ENCODE peak calls at places on chromosomes 7 and 10, in nine cellular contexts. T is fibroblast of mammary gland; G is body of pancreas; Z is activated CD4-positive, CD25-positive, alpha-beta regulatory T cell; I is smooth muscle cell of the brain vasculature; W is memory B cell; O is astrocyte of the hippocampus; L is Calu3; Y is effector CD4-positive, alpha-beta T cell. E is an unnamed sample.

GRCh38 chr7:101031082-101031481 is 11.2 kb downstream of the MUC17 start:
- DNase-seq in T (no peak), G (peak), Z (no peak), I (no peak), W (no peak), O (no peak), L (no peak), Y (no peak), E (no peak)

GRCh38 chr7:47087866-47088265 is 494.0 kb downstream of the TNS3 start:
- DNase-seq in T (peak), G (no peak), Z (no peak), I (no peak), W (no peak), O (peak), L (no peak), Y (no peak), E (no peak)

GRCh38 chr7:103573479-103574058 is 127.6 kb upstream of the SLC26A5 start:
- DNase-seq in T (peak), G (no peak), Z (no peak), I (peak), W (peak), O (peak), L (no peak), Y (no peak), E (no peak)

GRCh38 chr10:5400843-5401242 is 3.8 kb downstream of the TUBAL3 start:
- DNase-seq in T (no peak), G (no peak), Z (no peak), I (no peak), W (no peak), O (no peak), L (no peak), Y (no peak), E (no peak)

GRCh38 chr7:141231018-141231792 is 157.3 kb downstream of the TMEM178B start:
- DNase-seq in T (peak), G (peak), Z (no peak), I (peak), W (no peak), O (peak), L (peak), Y (no peak), E (no peak)

GRCh38 chr10:79244841-79245504 is 102.3 kb upstream of the PPIF start:
- DNase-seq in T (no peak), G (no peak), Z (no peak), I (no peak), W (peak), O (no peak), L (no peak), Y (no peak), E (no peak)

GRCh38 chr10:132783865-132784581 is 1.9 kb downstream of the NKX6-2 start:
- DNase-seq in T (no peak), G (no peak), Z (no peak), I (no peak), W (no peak), O (peak), L (no peak), Y (no peak), E (no peak)

GRCh38 chr7:15925608-15926007 is 239.1 kb upstream of the MEOX2 start:
- DNase-seq in T (no peak), G (no peak), Z (no peak), I (no peak), W (no peak), O (no peak), L (no peak), Y (no peak), E (no peak)

GRCh38 chr10:4941540-4942330 is 21.5 kb upstream of the AKR1C1 start:
- DNase-seq in T (peak), G (peak), Z (no peak), I (no peak), W (no peak), O (no peak), L (no peak), Y (no peak), E (no peak)

GRCh38 chr10:34280599-34281374 is 534.3 kb downstream of the PARD3 start:
- DNase-seq in T (peak), G (no peak), Z (no peak), I (peak), W (no peak), O (peak), L (no peak), Y (no peak), E (no peak)

GRCh38 chr7:139777948-139778841 is at the start of gene HIPK2:
- DNase-seq in T (peak), G (peak), Z (peak), I (no peak), W (peak), O (peak), L (peak), Y (peak), E (peak)

GRCh38 chr10:1600861-1601260 is 136.5 kb downstream of the ADARB2 start:
- DNase-seq in T (no peak), G (no peak), Z (no peak), I (no peak), W (no peak), O (no peak), L (no peak), Y (no peak), E (no peak)

GRCh38 chr7:55266243-55266642 is 98.9 kb upstream of the LANCL2 start:
- DNase-seq in T (no peak), G (no peak), Z (no peak), I (no peak), W (no peak), O (no peak), L (no peak), Y (no peak), E (no peak)

GRCh38 chr10:130028465-130028819 is 64.4 kb upstream of the EBF3 start:
- DNase-seq in T (no peak), G (no peak), Z (no peak), I (no peak), W (no peak), O (no peak), L (no peak), Y (no peak), E (no peak)

GRCh38 chr7:53119514-53119933 is 84.1 kb downstream of the POM121L12 start:
- DNase-seq in T (no peak), G (no peak), Z (no peak), I (no peak), W (no peak), O (peak), L (no peak), Y (no peak), E (no peak)

GRCh38 chr7:121328508-121329459 is at the start of gene WNT16:
- DNase-seq in T (no peak), G (no peak), Z (no peak), I (no peak), W (peak), O (peak), L (no peak), Y (no peak), E (no peak)

GRCh38 chr7:98234429-98235147 is 17.4 kb downstream of the TECPR1 start:
- DNase-seq in T (no peak), G (no peak), Z (no peak), I (no peak), W (no peak), O (no peak), L (no peak), Y (no peak), E (no peak)

E was measured in CD8-positive, alpha-beta T cell.